ENCODE peak calls at places on chromosomes 5 and 9, in five cellular contexts. Z is SK-N-SH, X is HCT116, J is H1, N is HepG2. I is an unnamed sample.

GRCh38 chr5:53041071-53041692 is 52.0 kb downstream of the ITGA2 start:
- DNase-seq in Z (no peak), X (no peak), J (no peak), N (no peak), I (no peak)

GRCh38 chr5:71533142-71533541 is 54.0 kb upstream of the MCCC2 start:
- DNase-seq in Z (no peak), X (no peak), J (no peak), N (no peak), I (no peak)

GRCh38 chr9:15160673-15161072 is 146.3 kb downstream of the TTC39B start:
- DNase-seq in Z (no peak), X (no peak), J (no peak), N (no peak), I (no peak)

GRCh38 chr5:16025681-16026080 is 153.9 kb downstream of the MARCHF11 start:
- DNase-seq in Z (peak), X (no peak), J (no peak), N (no peak), I (no peak)

GRCh38 chr9:95874989-95875304 is 544 bp upstream of the ERCC6L2 start:
- DNase-seq in Z (peak), X (no peak), J (no peak), N (peak), I (peak)

GRCh38 chr5:594241-594860 is 17.8 kb upstream of the CEP72 start:
- DNase-seq in Z (no peak), X (no peak), J (no peak), N (no peak), I (no peak)

GRCh38 chr5:154713615-154714125 is 41.5 kb upstream of the LARP1 start:
- DNase-seq in Z (no peak), X (no peak), J (no peak), N (peak), I (peak)

GRCh38 chr5:60687927-60688720 is 11.8 kb downstream of the DEPDC1B start:
- DNase-seq in Z (peak), X (no peak), J (no peak), N (peak), I (no peak)

GRCh38 chr9:124282442-124283231 is 24.9 kb downstream of the NEK6 start:
- DNase-seq in Z (no peak), X (no peak), J (no peak), N (peak), I (no peak)

GRCh38 chr9:136075881-136076678 is 19.0 kb downstream of the NACC2 start:
- DNase-seq in Z (no peak), X (no peak), J (no peak), N (no peak), I (no peak)

GRCh38 chr9:91037511-91038482 is 236.2 kb downstream of the SYK start:
- DNase-seq in Z (peak), X (peak), J (no peak), N (peak), I (no peak)

GRCh38 chr5:58040044-58040443 is 419.8 kb downstream of the PLK2 start:
- DNase-seq in Z (no peak), X (no peak), J (no peak), N (no peak), I (no peak)
- TF ChIP-seq JUND in Z (no peak), X (no peak), J (no peak), N (no peak), I (no peak)

GRCh38 chr5:175254155-175254554 is 189.8 kb downstream of the DRD1 start:
- DNase-seq in Z (no peak), X (no peak), J (no peak), N (no peak), I (no peak)
- TF ChIP-seq JUND in Z (no peak), X (no peak), J (no peak), N (no peak), I (no peak)

GRCh38 chr5:41432481-41433253 is 77.7 kb downstream of the PLCXD3 start:
- DNase-seq in Z (no peak), X (no peak), J (no peak), N (no peak), I (no peak)
- TF ChIP-seq JUND in Z (no peak), X (no peak), J (no peak), N (no peak), I (no peak)

DNA sequence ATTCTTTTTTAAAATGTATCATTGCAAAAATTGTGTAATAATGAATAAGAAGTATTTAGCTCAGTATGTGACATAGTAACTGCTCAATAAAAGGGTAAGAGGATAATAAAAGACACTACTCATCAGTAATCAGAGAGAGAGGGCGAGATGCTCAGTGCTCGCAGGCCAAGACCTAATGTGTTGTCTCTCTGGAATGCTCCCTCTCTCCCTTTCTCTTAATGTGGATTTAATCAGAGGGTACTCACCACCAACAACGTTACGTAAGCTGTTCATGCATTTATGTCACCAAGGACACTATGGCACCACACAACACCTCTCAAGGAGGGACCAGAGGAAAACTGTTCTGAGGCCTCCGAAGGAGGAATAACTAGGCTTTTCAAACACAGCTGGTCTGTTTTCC is 42.5 kb downstream of the WHRN start:
- DNase-seq in Z (no peak), X (no peak), J (no peak), N (no peak), I (no peak)
- TF ChIP-seq JUND in Z (no peak), X (no peak), J (no peak), N (no peak), I (no peak)

GRCh38 chr5:162052671-162053070 is 14.9 kb upstream of the GABRG2 start:
- DNase-seq in Z (no peak), X (no peak), J (no peak), N (no peak), I (no peak)
- TF ChIP-seq JUND in Z (no peak), X (no peak), J (no peak), N (no peak), I (no peak)

GRCh38 chr9:134413890-134414731 is 87.9 kb downstream of the RXRA start:
- DNase-seq in Z (peak), X (peak), J (no peak), N (no peak), I (no peak)
- TF ChIP-seq JUND in Z (no peak), X (no peak), J (no peak), N (no peak), I (no peak)

I was measured in T47D.